ENCODE peak calls at places on chromosomes 2 and 18, in four cellular contexts. E is tibial artery, V is bronchial epithelial cell, O is tibial nerve. K is an unnamed sample.

GRCh38 chr2:69177063-69177771 is 164.2 kb downstream of the ANTXR1 start:
- DNase-seq in O (peak; percentile 47), V (no peak), E (peak; percentile 75), K (no peak)

GRCh38 chr2:167103757-167104133 is 215.5 kb downstream of the XIRP2 start:
- DNase-seq in V (peak; percentile 5), E (no peak), O (no peak), K (no peak)

GRCh38 chr2:19988600-19988999 is 1.3 kb downstream of the WDR35 start:
- DNase-seq in V (peak; percentile 48), O (no peak), E (no peak), K (no peak)

GRCh38 chr18:25831226-25831828 is 259.1 kb downstream of the SS18 start:
- DNase-seq in V (no peak), O (no peak), E (no peak), K (no peak)

GRCh38 chr2:222057249-222058073 is 241.3 kb downstream of the PAX3 start:
- DNase-seq in O (no peak), V (no peak), E (no peak), K (no peak)

GRCh38 chr18:13278231-13278630 is 59.7 kb downstream of the LDLRAD4 start:
- DNase-seq in O (no peak), E (peak; percentile 8), V (no peak), K (no peak)

GRCh38 chr2:31247671-31248070 is 13.7 kb downstream of the EHD3 start:
- DNase-seq in O (no peak), V (no peak), E (no peak), K (no peak)

GRCh38 chr2:222318026-222318711 is 19.4 kb upstream of the PAX3 start:
- DNase-seq in V (peak; percentile 73), E (no peak), O (no peak), K (peak; percentile 47)

GRCh38 chr2:2777876-2778275 is 446.8 kb upstream of the MYT1L start:
- DNase-seq in E (no peak), V (no peak), O (no peak), K (no peak)

GRCh38 chr2:73069855-73070650 is 1.5 kb downstream of the SFXN5 start:
- DNase-seq in E (no peak), O (no peak), V (no peak), K (no peak)

GRCh38 chr2:142682528-142682927 is 194.9 kb upstream of the KYNU start:
- DNase-seq in V (peak; percentile 53), E (no peak), O (no peak), K (no peak)

GRCh38 chr2:72993585-72994280 is 76.4 kb downstream of the EMX1 start:
- DNase-seq in E (no peak), V (no peak), O (no peak), K (no peak)

GRCh38 chr2:64644240-64645013 is 9.3 kb downstream of the SERTAD2 start:
- DNase-seq in V (peak; percentile 68), E (peak; percentile 84), O (peak; percentile 61), K (no peak)

GRCh38 chr2:675982-676646 is 1.1 kb downstream of the TMEM18 start:
- DNase-seq in E (peak; percentile 61), O (peak; percentile 56), V (peak; percentile 91), K (peak; percentile 78)

GRCh38 chr2:37601569-37601968 is 69.9 kb downstream of the CDC42EP3 start:
- DNase-seq in E (no peak), V (no peak), O (no peak), K (no peak)

GRCh38 chr2:96524482-96525210 is 11.9 kb upstream of the ARID5A start:
- DNase-seq in V (no peak), O (no peak), E (no peak), K (no peak)

GRCh38 chr2:48548871-48549270 is 18.9 kb downstream of the STON1 start:
- DNase-seq in O (no peak), V (no peak), E (no peak), K (no peak)

GRCh38 chr18:34631071-34631470 is 79.0 kb upstream of the DTNA start:
- DNase-seq in E (no peak), O (no peak), V (no peak), K (no peak)

GRCh38 chr2:37768491-37768925 is 97.1 kb upstream of the CDC42EP3 start:
- DNase-seq in V (peak; percentile 55), O (peak; percentile 58), E (peak; percentile 70), K (peak; percentile 71)

GRCh38 chr2:166091439-166091838 is 36.4 kb downstream of the SCN1A start:
- DNase-seq in O (no peak), E (no peak), V (no peak), K (no peak)

GRCh38 chr2:30666307-30666874 is 140.9 kb downstream of the CAPN13 start:
- DNase-seq in E (no peak), V (peak; percentile 100), O (no peak), K (peak; percentile 82)

GRCh38 chr2:174718591-174718990 is 45.7 kb downstream of the CHRNA1 start:
- DNase-seq in O (no peak), E (no peak), V (no peak), K (no peak)

DNA sequence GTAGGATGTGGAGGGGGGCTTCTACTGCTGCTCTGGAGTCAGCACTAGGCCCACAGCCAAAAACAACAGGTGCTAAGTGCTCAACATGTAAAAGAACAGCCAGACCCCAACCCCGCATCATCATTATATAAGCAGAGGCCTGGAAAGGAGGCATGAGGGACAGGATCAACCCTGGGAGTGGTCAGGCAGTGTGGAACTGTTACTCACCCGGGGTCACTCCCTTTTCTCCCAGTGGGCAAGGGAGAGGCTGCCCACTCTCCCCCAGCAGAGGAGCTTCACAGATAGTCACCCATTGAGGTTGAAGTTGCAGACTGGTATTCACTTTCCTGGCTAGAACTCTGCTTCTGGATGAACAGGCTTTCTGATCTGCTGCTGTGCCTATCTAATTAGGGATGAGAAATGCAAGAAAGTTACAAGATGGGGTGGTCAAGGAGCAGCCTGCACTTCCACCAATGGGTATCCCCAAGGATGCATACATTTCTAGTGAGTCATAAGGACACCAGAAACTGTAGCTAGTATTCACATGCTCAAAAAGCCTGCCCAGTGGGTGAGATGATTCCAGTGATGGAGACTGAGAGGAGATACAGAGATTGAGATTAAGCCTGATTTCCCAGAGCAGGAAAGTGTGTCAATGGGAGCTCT is 480.2 kb upstream of the TCF4 start:
- DNase-seq in E (no peak), V (peak; percentile 74), O (no peak), K (peak; percentile 14)
- H3K36me3 ChIP-seq in E (no peaks in the 10 kb centered on the region), V (no peaks in the 10 kb centered on the region), O (no peaks in the 10 kb centered on the region), K (no peaks in the 10 kb centered on the region)

DNA sequence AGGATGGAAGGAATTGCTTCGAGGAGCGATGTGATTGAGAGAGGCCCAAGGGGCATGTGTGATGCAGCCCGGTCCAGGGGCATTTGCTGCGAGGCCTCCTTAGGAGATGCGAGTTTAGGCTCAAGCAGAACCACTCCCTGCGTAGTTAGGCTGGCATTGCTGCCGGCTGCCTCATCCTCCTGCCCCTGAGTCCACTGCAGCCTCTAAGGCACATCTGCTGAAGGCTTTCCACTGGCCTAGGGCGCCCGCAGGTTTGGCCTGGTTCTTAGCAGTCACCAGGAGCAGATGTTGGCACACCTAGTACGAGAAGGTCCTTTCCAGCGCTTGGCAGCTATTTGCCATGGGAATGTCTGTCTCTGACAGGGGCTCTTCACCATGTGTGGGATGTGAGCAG is 20.7 kb downstream of the INPP5D start:
- DNase-seq in E (no peak), V (no peak), O (no peak), K (no peak)
- H3K4me3 ChIP-seq in E (no peak overlapping the region), V (no peak overlapping the region), O (no peak overlapping the region), K (no peak overlapping the region)

GRCh38 chr2:213004197-213004821 is 147.1 kb downstream of the IKZF2 start:
- DNase-seq in E (no peak), V (no peak), O (no peak), K (no peak)
- H3K36me3 ChIP-seq in E (peaks cover 8% of the 10 kb centered on the region), V (peaks cover 2% of the 10 kb centered on the region), O (no peaks in the 10 kb centered on the region), K (no peaks in the 10 kb centered on the region)

GRCh38 chr18:44680271-44681038 is at the start of gene SETBP1:
- DNase-seq in O (peak; percentile 69), V (peak; percentile 71), E (peak; percentile 81), K (no peak)

GRCh38 chr18:44682871-44683221 is 2.2 kb downstream of the SETBP1 start:
- DNase-seq in E (peak; percentile 43), O (peak; percentile 30), V (no peak), K (no peak)

GRCh38 chr18:44681039-44681595 is 429 bp downstream of the SETBP1 start:
- DNase-seq in E (no peak), O (no peak), V (no peak), K (no peak)

GRCh38 chr18:44682181-44682870 is 1.6 kb downstream of the SETBP1 start:
- DNase-seq in E (peak; percentile 57), V (peak; percentile 49), O (peak; percentile 36), K (no peak)

DNA sequence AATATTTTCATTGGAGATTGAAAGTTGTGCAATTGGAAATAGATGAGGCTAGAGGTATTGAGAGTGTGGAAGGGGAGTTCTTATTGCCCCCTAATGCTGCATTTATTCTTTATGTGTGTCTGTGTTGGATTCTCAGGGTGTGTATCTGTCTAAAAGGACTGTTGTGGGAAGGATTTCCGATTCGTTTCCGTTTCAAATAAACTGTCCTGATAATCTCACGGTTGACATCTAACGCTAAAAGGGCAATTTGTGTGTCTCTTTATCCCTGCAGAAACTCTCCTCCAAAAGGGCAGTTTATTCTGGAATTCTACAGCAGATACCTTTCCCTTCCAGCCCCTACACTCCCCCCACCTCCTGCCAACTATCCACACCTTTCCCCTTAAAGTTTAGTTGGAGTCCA is 923 bp downstream of the SETBP1 start:
- DNase-seq in V (no peak), O (no peak), E (no peak), K (no peak)
- H3K4me3 ChIP-seq in V (no peak overlapping the region), O (peak overlapping the region; percentile 65), E (peak overlapping the region; percentile 72), K (peak overlapping the region; percentile 72)

DNA sequence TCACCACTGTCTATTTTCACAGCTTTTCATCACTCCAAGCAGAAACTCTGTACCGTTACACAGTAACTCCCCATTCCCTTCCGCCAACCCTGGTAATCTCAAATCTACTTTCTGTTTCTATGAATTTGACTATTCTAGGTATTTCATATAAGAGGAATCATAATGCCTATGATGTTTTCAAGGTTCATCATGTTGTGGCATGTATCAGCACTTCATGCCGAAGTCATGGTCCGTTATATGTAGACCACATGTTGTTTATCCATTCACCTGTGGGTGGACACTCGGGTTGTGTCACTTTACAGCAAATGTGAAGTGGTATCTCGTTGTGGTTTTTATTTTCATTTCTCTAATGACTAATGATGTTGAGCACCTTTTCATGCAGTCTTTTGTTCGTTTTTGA is 21.6 kb downstream of the CPSF3 start:
- DNase-seq in O (no peak), V (no peak), E (no peak), K (no peak)
- H3K36me3 ChIP-seq in O (no peaks in the 10 kb centered on the region), V (peaks cover 9% of the 10 kb centered on the region), E (peaks cover 66% of the 10 kb centered on the region), K (no peaks in the 10 kb centered on the region)

K was measured in kidney epithelial cell.